ENCODE peak calls at places on chromosomes 7 and 10, in four cellular contexts. D is B cell, M is endothelial cell, Y is lower lobe of right lung. I is an unnamed sample.

GRCh38 chr10:118251791-118252190 is 90.3 kb downstream of the FAM204A start:
- DNase-seq in M (no peak), D (no peak), Y (no peak), I (no peak)

GRCh38 chr7:8418627-8419245 is 14.7 kb upstream of the NXPH1 start:
- DNase-seq in Y (no peak), D (no peak), M (peak; percentile 65), I (peak; percentile 67)

GRCh38 chr10:129642427-129642826 is 175.4 kb downstream of the MGMT start:
- DNase-seq in M (no peak), Y (no peak), D (no peak), I (no peak)

GRCh38 chr7:137476937-137477336 is 133.4 kb upstream of the PTN start:
- DNase-seq in M (no peak), D (no peak), Y (no peak), I (no peak)

GRCh38 chr10:48439031-48439430 is 132.6 kb downstream of the MAPK8 start:
- DNase-seq in Y (no peak), D (no peak), M (no peak), I (no peak)

GRCh38 chr10:31490858-31491504 is 172.0 kb downstream of the ZEB1 start:
- DNase-seq in Y (no peak), D (no peak), M (peak; percentile 22), I (peak; percentile 37)

GRCh38 chr7:121334875-121335648 is 6.3 kb downstream of the WNT16 start:
- DNase-seq in M (no peak), D (no peak), Y (no peak), I (no peak)

GRCh38 chr10:93313798-93314197 is 168.3 kb downstream of the MYOF start:
- DNase-seq in Y (no peak), D (no peak), M (no peak), I (no peak)

GRCh38 chr10:76558586-76558985 is 1079.0 kb downstream of the KCNMA1 start:
- DNase-seq in M (no peak), Y (no peak), D (no peak), I (no peak)

GRCh38 chr10:3898821-3899220 is 113.8 kb upstream of the KLF6 start:
- DNase-seq in Y (peak; percentile 60), D (no peak), M (no peak), I (no peak)

GRCh38 chr7:72190919-72191318 is 221.2 kb downstream of the CALN1 start:
- DNase-seq in M (no peak), Y (no peak), D (no peak), I (no peak)

GRCh38 chr10:122854648-122855047 is 9.0 kb upstream of the CUZD1 start:
- DNase-seq in D (no peak), M (no peak), Y (no peak), I (no peak)

GRCh38 chr7:23014681-23015080 is 751 bp upstream of the HYCC1 start:
- DNase-seq in D (no peak), Y (no peak), M (no peak), I (no peak)

GRCh38 chr7:43534110-43534509 is 48.8 kb upstream of the STK17A start:
- DNase-seq in D (no peak), M (no peak), Y (no peak), I (no peak)

GRCh38 chr7:100952641-100953040 is 3.3 kb downstream of the MUC3A start:
- DNase-seq in D (no peak), Y (no peak), M (no peak), I (peak; percentile 27)

GRCh38 chr7:101744588-101744987 is 72.8 kb upstream of the CUX1 start:
- DNase-seq in Y (no peak), D (no peak), M (no peak), I (no peak)

GRCh38 chr7:23298141-23298851 is 843 bp upstream of the MALSU1 start:
- DNase-seq in Y (no peak), D (no peak), M (no peak), I (no peak)

GRCh38 chr7:158241919-158242318 is 345.7 kb downstream of the PTPRN2 start:
- DNase-seq in D (no peak), M (no peak), Y (no peak), I (no peak)

GRCh38 chr10:77532068-77532467 is 105.5 kb downstream of the KCNMA1 start:
- DNase-seq in D (no peak), Y (no peak), M (no peak), I (no peak)

GRCh38 chr7:114418117-114418516 is 3.5 kb downstream of the FOXP2 start:
- DNase-seq in Y (no peak), M (no peak), D (no peak), I (no peak)

GRCh38 chr7:33108591-33108930 is 643 bp downstream of the RP9 start:
- DNase-seq in D (peak; percentile 21), M (no peak), Y (no peak), I (peak; percentile 47)

GRCh38 chr7:28560771-28561170 is 148.5 kb downstream of the CREB5 start:
- DNase-seq in Y (no peak), D (no peak), M (no peak), I (no peak)

GRCh38 chr7:28558236-28558635 is 145.9 kb downstream of the CREB5 start:
- DNase-seq in Y (no peak), D (no peak), M (no peak), I (no peak)

GRCh38 chr7:28556036-28556435 is 143.7 kb downstream of the CREB5 start:
- DNase-seq in M (no peak), Y (no peak), D (no peak), I (no peak)

GRCh38 chr7:28554791-28555471 is 142.6 kb downstream of the CREB5 start:
- DNase-seq in D (no peak), M (no peak), Y (no peak), I (no peak)

GRCh38 chr7:28556671-28557070 is 144.4 kb downstream of the CREB5 start:
- DNase-seq in D (no peak), Y (no peak), M (no peak), I (no peak)
- TF ChIP-seq CTCF in D (no peak), Y (no peak), M (no peak), I (no peak)

GRCh38 chr10:29409241-29410051 is 120.6 kb downstream of the LYZL1 start:
- DNase-seq in Y (peak; percentile 87), D (peak; percentile 48), M (no peak), I (peak; percentile 48)
- TF ChIP-seq CTCF in Y (peak; percentile 21), D (no peak), M (no peak), I (no peak)

DNA sequence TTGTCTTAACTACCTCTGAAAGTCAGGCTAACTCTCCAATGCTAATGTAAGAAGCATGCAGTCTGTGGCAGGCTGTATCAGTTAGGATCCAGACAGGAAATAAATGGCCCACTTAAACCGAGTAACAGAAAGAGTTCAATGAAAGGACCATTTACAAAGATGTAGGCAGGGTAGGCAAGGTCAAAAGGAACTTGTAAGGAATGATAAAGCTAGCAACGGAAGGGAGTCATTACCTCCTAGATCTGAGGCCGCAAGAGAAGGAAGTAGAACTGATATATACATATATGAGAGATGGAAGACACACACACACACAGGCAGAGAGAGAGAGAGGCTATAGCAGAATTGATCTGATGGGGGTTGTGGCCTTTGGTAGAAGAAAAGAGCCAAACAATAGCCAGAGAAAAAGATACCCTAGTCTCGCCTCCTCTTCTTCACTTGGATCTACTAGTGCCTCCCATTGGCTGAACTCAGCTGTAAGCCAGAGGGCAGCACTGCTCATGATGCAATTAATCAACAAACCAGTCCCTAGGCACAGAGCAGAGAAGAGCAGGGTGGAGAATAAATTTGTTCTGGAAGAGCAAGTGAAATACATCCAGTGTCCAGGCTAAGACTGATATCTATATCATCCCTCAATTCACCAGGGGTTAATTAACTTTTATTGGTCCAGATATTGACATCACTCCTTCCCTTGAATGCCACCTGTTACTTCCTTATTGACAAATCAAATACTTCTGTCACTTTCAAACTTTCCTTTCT is 91.2 kb downstream of the LSMEM1 start:
- DNase-seq in Y (no peak), D (no peak), M (no peak), I (peak; percentile 5)
- TF ChIP-seq CTCF in Y (no peak), D (no peak), M (no peak), I (no peak)

GRCh38 chr7:25396661-25397060 is 168.4 kb upstream of the NPVF start:
- DNase-seq in D (no peak), Y (no peak), M (no peak), I (no peak)

GRCh38 chr7:25391295-25391861 is 163.1 kb upstream of the NPVF start:
- DNase-seq in Y (no peak), D (peak; percentile 23), M (no peak), I (no peak)

GRCh38 chr7:25389489-25390106 is 161.3 kb upstream of the NPVF start:
- DNase-seq in D (no peak), M (peak; percentile 35), Y (no peak), I (peak; percentile 11)

GRCh38 chr7:25395976-25396375 is 167.7 kb upstream of the NPVF start:
- DNase-seq in D (no peak), M (no peak), Y (no peak), I (no peak)

GRCh38 chr7:25392571-25393338 is 164.5 kb upstream of the NPVF start:
- DNase-seq in M (no peak), D (no peak), Y (no peak), I (no peak)
- TF ChIP-seq CTCF in M (peak; percentile 16), D (no peak), Y (no peak), I (no peak)

DNA sequence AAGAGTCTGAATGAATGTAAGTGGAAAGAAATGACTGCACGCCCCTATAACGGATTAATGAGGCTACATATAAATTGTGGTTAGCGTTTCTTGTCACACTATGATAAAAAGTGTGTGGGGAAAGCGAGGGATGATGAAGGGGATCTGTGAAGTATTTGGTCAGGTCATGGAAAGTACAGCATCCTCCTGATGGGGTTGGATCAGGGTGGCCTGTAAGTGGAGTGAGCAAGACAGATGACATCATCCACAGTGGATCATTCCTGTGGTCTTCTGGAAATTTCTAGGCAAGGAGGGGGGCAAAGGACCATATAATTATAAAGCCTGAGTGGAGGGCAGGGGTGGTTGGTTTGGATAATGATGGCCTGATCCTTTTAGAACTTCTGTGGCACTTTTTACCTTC is 606.0 kb downstream of the INHBA start:
- DNase-seq in M (no peak), D (no peak), Y (no peak), I (no peak)
- TF ChIP-seq CTCF in M (no peak), D (no peak), Y (no peak), I (no peak)

GRCh38 chr10:35574924-35575352 is 30.2 kb upstream of the GJD4 start:
- DNase-seq in M (peak; percentile 28), D (no peak), Y (no peak), I (no peak)
- TF ChIP-seq CTCF in M (peak; percentile 26), D (no peak), Y (no peak), I (no peak)